ENCODE peak calls at places on chromosomes 5 and 9, in five cellular contexts. S is Jurkat, Clone E6-1; X is aorta; I is heart right ventricle; M is brain microvascular endothelial cell. W is an unnamed sample.
A peak's percentile ranks its signal among the peaks of the same experiment; 100 is the strongest.

GRCh38 chr5:31640024-31640423 is 1.1 kb downstream of the PDZD2 start:
- DNase-seq in I (peak; percentile 40), S (no peak), X (no peak), M (no peak), W (no peak)

GRCh38 chr9:129609486-129610192 is 11.3 kb downstream of the C9orf50 start:
- DNase-seq in M (peak; percentile 63), X (no peak), I (peak; percentile 57), S (no peak), W (no peak)

GRCh38 chr5:179822059-179822432 is 1.3 kb downstream of the SQSTM1 start:
- DNase-seq in M (no peak), X (no peak), S (no peak), I (no peak), W (no peak)

GRCh38 chr5:69030663-69031062 is 63.2 kb upstream of the SLC30A5 start:
- DNase-seq in M (no peak), S (no peak), I (no peak), X (no peak), W (no peak)

GRCh38 chr9:15999422-16000339 is 446.8 kb downstream of the CCDC171 start:
- DNase-seq in S (no peak), M (peak; percentile 98), I (no peak), X (no peak), W (no peak)

GRCh38 chr5:141430332-141431113 is at the start of gene PCDHGA12:
- DNase-seq in M (peak; percentile 87), X (peak; percentile 77), S (no peak), I (no peak), W (no peak)

GRCh38 chr9:93058357-93059096 is at the start of gene SUSD3:
- DNase-seq in X (peak; percentile 80), M (no peak), S (no peak), I (peak; percentile 66), W (peak; percentile 65)

GRCh38 chr9:117821943-117822342 is 117.7 kb downstream of the TLR4 start:
- DNase-seq in I (no peak), M (no peak), S (no peak), X (no peak), W (no peak)

GRCh38 chr9:3794005-3794404 is 268.2 kb upstream of the RFX3 start:
- DNase-seq in M (no peak), I (no peak), S (no peak), X (no peak), W (no peak)

GRCh38 chr9:70567511-70567910 is 153.1 kb upstream of the KLF9 start:
- DNase-seq in M (no peak), S (no peak), X (no peak), I (no peak), W (no peak)

GRCh38 chr5:37886207-37886905 is 46.5 kb upstream of the GDNF start:
- DNase-seq in I (no peak), X (no peak), M (no peak), S (no peak), W (no peak)

GRCh38 chr9:113581865-113582697 is 118.6 kb downstream of the RGS3 start:
- DNase-seq in S (peak; percentile 89), M (peak; percentile 46), I (peak; percentile 68), X (peak; percentile 92), W (no peak)
- H3K4me3 ChIP-seq in S (peak overlapping the region; percentile 38), M (no peak overlapping the region), I (no peak overlapping the region), X (no peak overlapping the region), W (peak overlapping the region; percentile 5)

DNA sequence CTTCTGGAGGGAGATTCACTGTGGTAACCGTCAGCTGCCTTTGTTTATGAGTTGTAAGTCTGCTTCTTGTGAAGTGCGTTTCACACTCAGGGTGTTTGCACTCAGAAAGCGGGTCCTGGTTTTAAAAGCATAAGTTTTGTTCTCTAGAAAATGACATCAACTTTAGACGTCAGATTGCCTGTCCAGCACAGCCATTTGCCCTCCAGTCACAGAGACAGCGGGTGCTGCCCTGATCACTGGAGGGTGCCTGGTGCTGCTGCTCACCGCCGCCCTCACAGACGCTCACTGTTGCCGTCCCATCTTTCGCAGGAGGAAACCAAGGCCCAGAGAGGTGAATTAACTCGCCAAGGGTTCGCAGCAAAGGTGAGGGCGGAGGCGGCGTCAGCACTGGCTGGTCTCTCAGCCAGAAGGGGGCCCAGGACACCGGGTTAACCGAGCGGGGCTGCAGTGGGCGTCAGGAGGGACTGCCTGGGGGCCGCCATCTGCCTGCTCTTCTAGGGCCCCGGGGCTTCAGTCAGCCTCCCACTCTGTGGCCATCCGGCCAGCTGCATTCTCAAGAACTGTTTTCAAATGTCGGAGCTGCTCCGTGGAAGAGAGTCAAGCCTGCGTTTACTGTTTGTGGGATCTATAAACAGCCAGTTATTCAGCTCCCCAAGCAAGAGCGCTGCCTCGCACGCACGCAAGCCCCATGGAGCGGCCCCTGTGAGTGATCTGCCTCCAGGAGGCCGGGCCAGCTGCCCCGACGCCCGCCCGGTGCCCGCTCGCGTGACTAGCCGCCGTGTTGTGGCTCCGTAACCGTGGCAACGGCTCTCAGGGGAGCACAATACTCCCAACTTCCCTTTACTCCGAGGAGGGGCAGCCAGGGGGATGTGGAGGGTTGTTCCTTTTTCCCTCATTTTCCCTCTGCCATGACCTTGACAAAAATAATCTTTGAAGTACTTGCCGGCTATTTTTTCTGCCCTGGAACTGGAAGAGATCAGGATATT is 43.4 kb upstream of the EXOC3 start:
- DNase-seq in X (peak; percentile 93), M (peak; percentile 93), S (no peak), I (peak; percentile 85), W (peak; percentile 49)
- H3K4me3 ChIP-seq in X (no peak overlapping the region), M (peak overlapping the region; percentile 27), S (no peak overlapping the region), I (no peak overlapping the region), W (peak overlapping the region; percentile 55)

GRCh38 chr9:10036095-10036494 is 576.7 kb downstream of the PTPRD start:
- DNase-seq in I (no peak), M (no peak), S (no peak), X (no peak), W (no peak)
- H3K4me3 ChIP-seq in I (no peak overlapping the region), M (no peak overlapping the region), S (no peak overlapping the region), X (no peak overlapping the region), W (no peak overlapping the region)

GRCh38 chr5:138755084-138755748 is 2.0 kb downstream of the CTNNA1 start:
- DNase-seq in M (no peak), I (no peak), S (no peak), X (no peak), W (no peak)
- H3K4me3 ChIP-seq in M (peak overlapping the region; percentile 90), I (peak overlapping the region; percentile 96), S (no peak overlapping the region), X (no peak overlapping the region), W (peak overlapping the region; percentile 93)

DNA sequence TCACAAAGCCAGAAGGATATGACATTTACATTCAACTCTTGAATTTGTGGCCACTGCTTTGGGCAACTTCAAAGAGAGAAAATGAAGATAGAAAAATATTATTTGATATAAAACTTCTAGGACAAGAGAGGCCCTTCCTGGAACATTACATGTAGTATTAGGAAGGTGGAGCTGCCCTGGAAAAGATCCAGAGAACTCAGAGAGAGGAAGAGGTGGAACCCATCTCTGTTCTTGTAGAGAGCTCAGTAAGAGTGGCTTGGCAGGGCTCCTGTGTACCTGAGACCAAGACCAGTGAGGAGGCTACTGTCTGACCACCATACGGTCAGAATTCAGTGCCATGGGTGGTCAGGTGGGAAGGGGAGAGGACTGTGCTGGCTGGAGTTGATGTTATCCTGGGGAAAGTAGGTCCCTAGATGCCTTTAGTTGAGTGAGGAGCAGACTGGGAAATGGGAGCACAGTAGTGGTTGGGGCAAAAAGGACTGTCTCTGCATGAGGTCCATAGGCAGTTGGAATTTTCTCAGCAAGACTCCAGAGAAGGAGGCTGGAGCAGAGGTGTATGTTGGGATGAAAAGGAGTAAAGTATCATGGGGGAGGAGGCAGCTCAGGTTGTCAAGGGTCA is 7.6 kb downstream of the TGFBI start:
- DNase-seq in S (no peak), M (no peak), X (peak; percentile 11), I (no peak), W (no peak)
- H3K4me3 ChIP-seq in S (no peak overlapping the region), M (no peak overlapping the region), X (no peak overlapping the region), I (no peak overlapping the region), W (no peak overlapping the region)

GRCh38 chr9:123326030-123326586 is 29.9 kb upstream of the CRB2 start:
- DNase-seq in M (no peak), X (no peak), I (no peak), S (no peak), W (no peak)
- H3K4me3 ChIP-seq in M (no peak overlapping the region), X (no peak overlapping the region), I (no peak overlapping the region), S (no peak overlapping the region), W (peak overlapping the region; percentile 14)

W was measured in breast epithelium.